ENCODE peak calls at places on chromosome 1, in nine cellular contexts. One of them, this sample, is unnamed.

GRCh38 chr1:62012821-62013220 is 181.8 kb upstream of the L1TD1 start:
- DNase-seq in heart right ventricle: peak; percentile 38
- DNase-seq in OCI-LY7: no peak
- DNase-seq in CD8-positive, alpha-beta memory T cell: no peak
- DNase-seq in effector memory CD4-positive, alpha-beta T cell: no peak
- DNase-seq in GM23248: no peak
- DNase-seq in cardiac muscle cell: no peak
- DNase-seq in mucosa of descending colon: no peak
- DNase-seq in stomach: no peak
- DNase-seq in this sample: no peak

GRCh38 chr1:216742625-216743024 is 19.4 kb upstream of the ESRRG start:
- DNase-seq in stomach: no peak
- DNase-seq in mucosa of descending colon: no peak
- DNase-seq in CD8-positive, alpha-beta memory T cell: no peak
- DNase-seq in heart right ventricle: no peak
- DNase-seq in cardiac muscle cell: no peak
- DNase-seq in GM23248: peak; percentile 17
- DNase-seq in effector memory CD4-positive, alpha-beta T cell: no peak
- DNase-seq in OCI-LY7: no peak
- DNase-seq in this sample: no peak

GRCh38 chr1:156063997-156064285 is 3.0 kb downstream of the RAB25 start:
- DNase-seq in heart right ventricle: no peak
- DNase-seq in CD8-positive, alpha-beta memory T cell: no peak
- DNase-seq in effector memory CD4-positive, alpha-beta T cell: no peak
- DNase-seq in cardiac muscle cell: no peak
- DNase-seq in GM23248: no peak
- DNase-seq in mucosa of descending colon: no peak
- DNase-seq in OCI-LY7: no peak
- DNase-seq in stomach: no peak
- DNase-seq in this sample: no peak

GRCh38 chr1:226135059-226135651 is 51.4 kb downstream of the ACBD3 start:
- DNase-seq in OCI-LY7: no peak
- DNase-seq in effector memory CD4-positive, alpha-beta T cell: no peak
- DNase-seq in CD8-positive, alpha-beta memory T cell: no peak
- DNase-seq in GM23248: no peak
- DNase-seq in cardiac muscle cell: no peak
- DNase-seq in stomach: peak; percentile 88
- DNase-seq in heart right ventricle: peak; percentile 61
- DNase-seq in mucosa of descending colon: peak; percentile 87
- DNase-seq in this sample: peak; percentile 68

GRCh38 chr1:200039849-200040479 is 12.5 kb downstream of the NR5A2 start:
- DNase-seq in mucosa of descending colon: no peak
- DNase-seq in stomach: no peak
- DNase-seq in OCI-LY7: no peak
- DNase-seq in CD8-positive, alpha-beta memory T cell: no peak
- DNase-seq in cardiac muscle cell: no peak
- DNase-seq in heart right ventricle: no peak
- DNase-seq in GM23248: no peak
- DNase-seq in effector memory CD4-positive, alpha-beta T cell: no peak
- DNase-seq in this sample: no peak

GRCh38 chr1:180530501-180530900 is 28.1 kb upstream of the ACBD6 start:
- DNase-seq in effector memory CD4-positive, alpha-beta T cell: no peak
- DNase-seq in cardiac muscle cell: no peak
- DNase-seq in stomach: no peak
- DNase-seq in mucosa of descending colon: no peak
- DNase-seq in heart right ventricle: no peak
- DNase-seq in GM23248: peak; percentile 80
- DNase-seq in CD8-positive, alpha-beta memory T cell: no peak
- DNase-seq in OCI-LY7: no peak
- DNase-seq in this sample: peak; percentile 72

GRCh38 chr1:234720709-234721436 is 110.9 kb upstream of the IRF2BP2 start:
- DNase-seq in CD8-positive, alpha-beta memory T cell: no peak
- DNase-seq in mucosa of descending colon: no peak
- DNase-seq in heart right ventricle: no peak
- DNase-seq in effector memory CD4-positive, alpha-beta T cell: no peak
- DNase-seq in OCI-LY7: no peak
- DNase-seq in GM23248: peak; percentile 30
- DNase-seq in cardiac muscle cell: no peak
- DNase-seq in stomach: no peak
- DNase-seq in this sample: no peak

GRCh38 chr1:20696397-20697333 is 21.1 kb downstream of the KIF17 start:
- DNase-seq in CD8-positive, alpha-beta memory T cell: peak; percentile 63
- DNase-seq in OCI-LY7: peak; percentile 83
- DNase-seq in stomach: peak; percentile 80
- DNase-seq in effector memory CD4-positive, alpha-beta T cell: peak; percentile 40
- DNase-seq in cardiac muscle cell: peak; percentile 95
- DNase-seq in GM23248: peak; percentile 97
- DNase-seq in mucosa of descending colon: peak; percentile 84
- DNase-seq in heart right ventricle: peak; percentile 84
- DNase-seq in this sample: peak; percentile 83

GRCh38 chr1:162676767-162677166 is 44.5 kb downstream of the DDR2 start:
- DNase-seq in heart right ventricle: no peak
- DNase-seq in GM23248: no peak
- DNase-seq in OCI-LY7: no peak
- DNase-seq in CD8-positive, alpha-beta memory T cell: no peak
- DNase-seq in mucosa of descending colon: no peak
- DNase-seq in effector memory CD4-positive, alpha-beta T cell: no peak
- DNase-seq in cardiac muscle cell: no peak
- DNase-seq in stomach: no peak
- DNase-seq in this sample: no peak
- H3K4me1 ChIP-seq in heart right ventricle: peaks cover 14% of the 10 kb centered on the region
- H3K4me1 ChIP-seq in GM23248: peaks cover 89% of the 10 kb centered on the region
- H3K4me1 ChIP-seq in OCI-LY7: no peaks in the 10 kb centered on the region
- H3K4me1 ChIP-seq in CD8-positive, alpha-beta memory T cell: no peaks in the 10 kb centered on the region
- H3K4me1 ChIP-seq in mucosa of descending colon: no peaks in the 10 kb centered on the region
- H3K4me1 ChIP-seq in effector memory CD4-positive, alpha-beta T cell: no peaks in the 10 kb centered on the region
- H3K4me1 ChIP-seq in cardiac muscle cell: no peaks in the 10 kb centered on the region
- H3K4me1 ChIP-seq in stomach: peaks cover 51% of the 10 kb centered on the region
- H3K4me1 ChIP-seq in this sample: peaks cover 30% of the 10 kb centered on the region

DNA sequence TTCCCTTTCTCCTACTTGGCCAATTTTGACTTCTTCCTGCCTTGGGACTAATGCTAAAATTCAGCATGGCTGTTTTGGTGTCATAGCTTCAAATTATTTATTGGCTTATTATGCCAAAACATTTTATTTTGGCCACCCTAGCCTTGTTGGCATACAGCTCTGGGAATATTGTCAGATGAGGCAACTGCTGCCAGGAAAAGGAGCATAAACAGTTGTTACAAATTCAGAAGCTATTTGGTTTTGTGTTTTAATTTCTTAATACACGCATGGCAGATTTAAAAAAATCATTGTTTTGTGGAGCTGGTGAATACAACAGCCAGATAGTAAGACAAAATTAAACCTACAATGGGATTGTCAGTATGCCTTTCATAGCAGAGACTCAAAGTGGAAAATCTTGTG is 66.8 kb upstream of the BCL10 start:
- DNase-seq in heart right ventricle: no peak
- DNase-seq in effector memory CD4-positive, alpha-beta T cell: no peak
- DNase-seq in CD8-positive, alpha-beta memory T cell: no peak
- DNase-seq in mucosa of descending colon: no peak
- DNase-seq in OCI-LY7: no peak
- DNase-seq in GM23248: peak; percentile 54
- DNase-seq in cardiac muscle cell: no peak
- DNase-seq in stomach: no peak
- DNase-seq in this sample: no peak
- H3K4me1 ChIP-seq in heart right ventricle: peaks cover 14% of the 10 kb centered on the region
- H3K4me1 ChIP-seq in effector memory CD4-positive, alpha-beta T cell: no peaks in the 10 kb centered on the region
- H3K4me1 ChIP-seq in CD8-positive, alpha-beta memory T cell: no peaks in the 10 kb centered on the region
- H3K4me1 ChIP-seq in mucosa of descending colon: no peaks in the 10 kb centered on the region
- H3K4me1 ChIP-seq in OCI-LY7: no peaks in the 10 kb centered on the region
- H3K4me1 ChIP-seq in GM23248: peaks cover 67% of the 10 kb centered on the region
- H3K4me1 ChIP-seq in cardiac muscle cell: peaks cover 4% of the 10 kb centered on the region
- H3K4me1 ChIP-seq in stomach: peaks cover 22% of the 10 kb centered on the region
- H3K4me1 ChIP-seq in this sample: peaks cover 25% of the 10 kb centered on the region

DNA sequence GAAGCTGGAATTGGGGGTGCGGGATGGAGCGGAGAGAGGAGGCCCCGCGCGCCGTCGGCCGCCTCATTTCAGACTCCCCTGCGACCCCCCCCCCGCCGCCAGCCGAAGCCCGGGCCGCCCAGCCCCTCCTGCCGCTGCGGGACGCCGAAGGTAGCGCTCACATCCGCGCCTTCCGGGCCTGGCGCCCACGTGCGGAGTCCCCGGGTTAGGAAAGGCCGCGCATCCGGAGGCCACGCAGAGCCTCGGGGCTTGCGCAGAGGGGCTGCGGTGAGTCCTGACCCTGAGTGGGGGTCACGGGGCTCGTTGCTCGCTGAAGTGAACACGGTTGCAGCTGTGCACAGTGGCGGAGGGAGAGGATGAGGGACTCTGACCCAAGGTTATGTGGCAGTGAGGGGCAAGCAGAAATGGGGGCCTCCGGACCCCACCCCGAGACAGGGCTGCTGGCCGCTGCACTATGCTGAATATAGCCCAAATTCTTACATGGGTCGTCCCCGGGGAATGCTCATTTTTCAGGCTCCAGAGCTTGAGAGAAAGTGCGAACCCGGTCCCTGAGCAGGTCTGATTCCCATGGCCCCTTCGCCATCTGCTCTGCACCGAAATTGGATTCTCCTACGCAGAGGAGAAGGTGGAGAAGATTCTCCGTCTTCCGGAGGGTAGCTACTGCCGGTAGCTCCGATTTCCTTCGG is 691 bp upstream of the ZNF496 start:
- DNase-seq in cardiac muscle cell: peak; percentile 67
- DNase-seq in CD8-positive, alpha-beta memory T cell: peak; percentile 53
- DNase-seq in OCI-LY7: peak; percentile 43
- DNase-seq in heart right ventricle: peak; percentile 63
- DNase-seq in effector memory CD4-positive, alpha-beta T cell: no peak
- DNase-seq in mucosa of descending colon: peak; percentile 77
- DNase-seq in GM23248: peak; percentile 74
- DNase-seq in stomach: peak; percentile 54
- DNase-seq in this sample: peak; percentile 32
- H3K4me1 ChIP-seq in cardiac muscle cell: peaks cover 29% of the 10 kb centered on the region
- H3K4me1 ChIP-seq in CD8-positive, alpha-beta memory T cell: peaks cover 9% of the 10 kb centered on the region
- H3K4me1 ChIP-seq in OCI-LY7: peaks cover 17% of the 10 kb centered on the region
- H3K4me1 ChIP-seq in heart right ventricle: peaks cover 22% of the 10 kb centered on the region
- H3K4me1 ChIP-seq in effector memory CD4-positive, alpha-beta T cell: peaks cover 8% of the 10 kb centered on the region
- H3K4me1 ChIP-seq in mucosa of descending colon: peaks cover 15% of the 10 kb centered on the region
- H3K4me1 ChIP-seq in GM23248: peaks cover 7% of the 10 kb centered on the region
- H3K4me1 ChIP-seq in stomach: peaks cover 44% of the 10 kb centered on the region
- H3K4me1 ChIP-seq in this sample: no peaks in the 10 kb centered on the region

DNA sequence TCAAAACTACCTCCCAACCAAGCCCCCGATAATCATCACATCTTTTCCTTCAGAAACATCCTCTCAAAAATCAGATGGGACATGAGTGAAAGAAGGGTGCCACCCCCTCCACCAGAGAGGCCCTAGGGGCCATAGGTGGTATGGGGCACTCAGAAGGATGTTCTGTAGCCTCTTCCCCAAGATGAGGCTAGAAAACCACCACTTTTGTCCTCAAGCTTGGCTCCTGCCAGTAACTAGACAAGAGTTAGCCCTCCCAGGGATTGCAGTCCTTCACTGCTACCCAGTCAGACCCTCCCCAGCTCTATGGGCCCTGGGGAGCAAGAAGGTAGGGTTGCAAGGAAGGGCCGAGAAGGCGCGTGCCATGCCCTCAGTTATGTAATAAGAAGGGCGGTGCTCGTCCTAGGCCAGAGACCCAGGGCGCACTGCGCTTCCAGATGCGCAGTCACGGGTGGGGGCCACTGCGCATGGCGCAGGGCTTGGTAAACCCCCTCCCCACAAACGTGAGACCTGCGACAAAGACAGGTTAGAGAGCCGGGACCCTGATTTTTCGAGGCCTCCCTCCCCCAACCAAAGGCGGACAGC is 69.7 kb downstream of the CD46 start:
- DNase-seq in heart right ventricle: no peak
- DNase-seq in cardiac muscle cell: no peak
- DNase-seq in OCI-LY7: no peak
- DNase-seq in effector memory CD4-positive, alpha-beta T cell: no peak
- DNase-seq in mucosa of descending colon: no peak
- DNase-seq in stomach: no peak
- DNase-seq in CD8-positive, alpha-beta memory T cell: no peak
- DNase-seq in GM23248: no peak
- DNase-seq in this sample: no peak
- H3K4me1 ChIP-seq in heart right ventricle: peaks cover 71% of the 10 kb centered on the region
- H3K4me1 ChIP-seq in cardiac muscle cell: peaks cover 12% of the 10 kb centered on the region
- H3K4me1 ChIP-seq in OCI-LY7: peaks cover 58% of the 10 kb centered on the region
- H3K4me1 ChIP-seq in effector memory CD4-positive, alpha-beta T cell: peaks cover 52% of the 10 kb centered on the region
- H3K4me1 ChIP-seq in mucosa of descending colon: peaks cover 68% of the 10 kb centered on the region
- H3K4me1 ChIP-seq in stomach: peaks cover 79% of the 10 kb centered on the region
- H3K4me1 ChIP-seq in CD8-positive, alpha-beta memory T cell: peaks cover 68% of the 10 kb centered on the region
- H3K4me1 ChIP-seq in GM23248: peaks cover 11% of the 10 kb centered on the region
- H3K4me1 ChIP-seq in this sample: peaks cover 22% of the 10 kb centered on the region

GRCh38 chr1:206680279-206680678 is 4.4 kb upstream of the MAPKAPK2 start:
- DNase-seq in GM23248: no peak
- DNase-seq in stomach: no peak
- DNase-seq in OCI-LY7: no peak
- DNase-seq in cardiac muscle cell: no peak
- DNase-seq in effector memory CD4-positive, alpha-beta T cell: no peak
- DNase-seq in CD8-positive, alpha-beta memory T cell: no peak
- DNase-seq in mucosa of descending colon: no peak
- DNase-seq in heart right ventricle: no peak
- DNase-seq in this sample: no peak
- H3K4me1 ChIP-seq in GM23248: peaks cover 5% of the 10 kb centered on the region
- H3K4me1 ChIP-seq in stomach: peaks cover 17% of the 10 kb centered on the region
- H3K4me1 ChIP-seq in OCI-LY7: peaks cover 81% of the 10 kb centered on the region
- H3K4me1 ChIP-seq in cardiac muscle cell: peaks cover under 1% of the 10 kb centered on the region
- H3K4me1 ChIP-seq in effector memory CD4-positive, alpha-beta T cell: peaks cover 8% of the 10 kb centered on the region
- H3K4me1 ChIP-seq in CD8-positive, alpha-beta memory T cell: peaks cover 13% of the 10 kb centered on the region
- H3K4me1 ChIP-seq in mucosa of descending colon: peaks cover 8% of the 10 kb centered on the region
- H3K4me1 ChIP-seq in heart right ventricle: peaks cover 6% of the 10 kb centered on the region
- H3K4me1 ChIP-seq in this sample: no peaks in the 10 kb centered on the region

GRCh38 chr1:209956116-209956515 is 18.1 kb downstream of the SYT14 start:
- DNase-seq in OCI-LY7: no peak
- DNase-seq in GM23248: no peak
- DNase-seq in CD8-positive, alpha-beta memory T cell: no peak
- DNase-seq in heart right ventricle: no peak
- DNase-seq in effector memory CD4-positive, alpha-beta T cell: no peak
- DNase-seq in stomach: no peak
- DNase-seq in mucosa of descending colon: no peak
- DNase-seq in cardiac muscle cell: no peak
- DNase-seq in this sample: no peak
- H3K4me1 ChIP-seq in OCI-LY7: no peaks in the 10 kb centered on the region
- H3K4me1 ChIP-seq in GM23248: no peaks in the 10 kb centered on the region
- H3K4me1 ChIP-seq in CD8-positive, alpha-beta memory T cell: no peaks in the 10 kb centered on the region
- H3K4me1 ChIP-seq in heart right ventricle: no peaks in the 10 kb centered on the region
- H3K4me1 ChIP-seq in effector memory CD4-positive, alpha-beta T cell: no peaks in the 10 kb centered on the region
- H3K4me1 ChIP-seq in stomach: no peaks in the 10 kb centered on the region
- H3K4me1 ChIP-seq in mucosa of descending colon: no peaks in the 10 kb centered on the region
- H3K4me1 ChIP-seq in cardiac muscle cell: no peaks in the 10 kb centered on the region
- H3K4me1 ChIP-seq in this sample: no peaks in the 10 kb centered on the region

DNA sequence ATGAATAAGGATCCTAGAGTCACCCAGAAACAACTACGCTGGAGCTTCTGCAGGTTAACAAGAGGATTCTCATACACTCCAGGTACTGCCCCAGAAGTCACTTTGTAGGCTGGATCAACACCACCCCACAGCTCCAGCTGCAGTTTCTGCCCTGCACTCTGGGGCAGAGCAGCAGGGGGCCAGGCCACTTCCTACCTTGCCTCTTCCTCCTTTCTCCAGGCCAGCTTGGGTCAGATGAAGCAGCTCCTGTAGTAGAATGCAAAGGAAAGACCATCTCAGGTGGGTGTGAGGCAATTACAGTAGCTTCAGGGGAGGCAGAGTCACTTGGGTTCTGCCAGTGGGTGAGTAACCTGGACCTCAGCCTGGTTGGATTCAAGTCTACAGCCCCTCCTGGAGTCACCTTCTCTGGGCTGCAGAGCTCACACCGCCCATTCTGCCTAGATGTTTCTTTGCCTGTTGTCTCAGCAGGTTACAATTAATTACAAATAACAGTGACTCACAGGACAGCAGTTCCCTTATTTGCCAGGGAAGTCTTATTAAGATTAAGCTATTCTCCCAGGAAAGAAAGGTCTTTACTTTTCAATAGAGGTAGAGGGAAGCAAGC is 24.4 kb upstream of the BCAR3 start:
- DNase-seq in heart right ventricle: no peak
- DNase-seq in stomach: no peak
- DNase-seq in OCI-LY7: peak; percentile 61
- DNase-seq in GM23248: peak; percentile 62
- DNase-seq in mucosa of descending colon: no peak
- DNase-seq in cardiac muscle cell: no peak
- DNase-seq in CD8-positive, alpha-beta memory T cell: no peak
- DNase-seq in effector memory CD4-positive, alpha-beta T cell: no peak
- DNase-seq in this sample: no peak
- H3K4me1 ChIP-seq in heart right ventricle: peaks cover 46% of the 10 kb centered on the region
- H3K4me1 ChIP-seq in stomach: peaks cover 40% of the 10 kb centered on the region
- H3K4me1 ChIP-seq in OCI-LY7: peaks cover 99% of the 10 kb centered on the region
- H3K4me1 ChIP-seq in GM23248: peaks cover 34% of the 10 kb centered on the region
- H3K4me1 ChIP-seq in mucosa of descending colon: no peaks in the 10 kb centered on the region
- H3K4me1 ChIP-seq in cardiac muscle cell: peaks cover 30% of the 10 kb centered on the region
- H3K4me1 ChIP-seq in CD8-positive, alpha-beta memory T cell: peaks cover 3% of the 10 kb centered on the region
- H3K4me1 ChIP-seq in effector memory CD4-positive, alpha-beta T cell: no peaks in the 10 kb centered on the region
- H3K4me1 ChIP-seq in this sample: peaks cover 19% of the 10 kb centered on the region